ENCODE peak calls at places on chromosomes 12 and 14, in nine cellular contexts. One of them, this sample, is unnamed.

GRCh38 chr12:116558280-116559079 is 701 bp upstream of the MAP1LC3B2 start:
- DNase-seq in iPS DF 6.9: no peak
- DNase-seq in cardiac muscle cell: no peak
- DNase-seq in Panc1: no peak
- DNase-seq in heart left ventricle: no peak
- DNase-seq in CD4-positive, CD25-positive, alpha-beta regulatory T cell: no peak
- DNase-seq in left ventricle myocardium inferior: no peak
- DNase-seq in HCT116: no peak
- DNase-seq in IMR-90: no peak
- DNase-seq in this sample: no peak

GRCh38 chr12:69136931-69137613 is 102.3 kb upstream of the CPSF6 start:
- DNase-seq in iPS DF 6.9: no peak
- DNase-seq in cardiac muscle cell: no peak
- DNase-seq in Panc1: no peak
- DNase-seq in heart left ventricle: no peak
- DNase-seq in CD4-positive, CD25-positive, alpha-beta regulatory T cell: no peak
- DNase-seq in left ventricle myocardium inferior: no peak
- DNase-seq in HCT116: no peak
- DNase-seq in IMR-90: no peak
- DNase-seq in this sample: no peak

GRCh38 chr12:108299516-108299915 is 39.6 kb downstream of the CMKLR1 start:
- DNase-seq in iPS DF 6.9: no peak
- DNase-seq in cardiac muscle cell: no peak
- DNase-seq in Panc1: no peak
- DNase-seq in heart left ventricle: no peak
- DNase-seq in CD4-positive, CD25-positive, alpha-beta regulatory T cell: no peak
- DNase-seq in left ventricle myocardium inferior: no peak
- DNase-seq in HCT116: no peak
- DNase-seq in IMR-90: no peak
- DNase-seq in this sample: no peak

GRCh38 chr12:94714378-94714777 is 64.0 kb upstream of the TMCC3 start:
- DNase-seq in iPS DF 6.9: no peak
- DNase-seq in cardiac muscle cell: peak; percentile 32
- DNase-seq in Panc1: no peak
- DNase-seq in heart left ventricle: no peak
- DNase-seq in CD4-positive, CD25-positive, alpha-beta regulatory T cell: no peak
- DNase-seq in left ventricle myocardium inferior: no peak
- DNase-seq in HCT116: no peak
- DNase-seq in IMR-90: peak; percentile 34
- DNase-seq in this sample: no peak

GRCh38 chr14:69854598-69854997 is 24.6 kb upstream of the SMOC1 start:
- DNase-seq in iPS DF 6.9: no peak
- DNase-seq in cardiac muscle cell: no peak
- DNase-seq in Panc1: no peak
- DNase-seq in heart left ventricle: no peak
- DNase-seq in CD4-positive, CD25-positive, alpha-beta regulatory T cell: no peak
- DNase-seq in left ventricle myocardium inferior: no peak
- DNase-seq in HCT116: no peak
- DNase-seq in IMR-90: no peak
- DNase-seq in this sample: no peak

GRCh38 chr12:53174881-53175491 is 5.5 kb upstream of the ZNF740 start:
- DNase-seq in iPS DF 6.9: peak; percentile 88
- DNase-seq in cardiac muscle cell: peak; percentile 59
- DNase-seq in Panc1: no peak
- DNase-seq in heart left ventricle: no peak
- DNase-seq in CD4-positive, CD25-positive, alpha-beta regulatory T cell: no peak
- DNase-seq in left ventricle myocardium inferior: no peak
- DNase-seq in HCT116: no peak
- DNase-seq in IMR-90: peak; percentile 42
- DNase-seq in this sample: no peak

GRCh38 chr12:110222027-110222426 is 59.0 kb upstream of the ATP2A2 start:
- DNase-seq in iPS DF 6.9: no peak
- DNase-seq in cardiac muscle cell: no peak
- DNase-seq in Panc1: no peak
- DNase-seq in heart left ventricle: no peak
- DNase-seq in CD4-positive, CD25-positive, alpha-beta regulatory T cell: no peak
- DNase-seq in left ventricle myocardium inferior: no peak
- DNase-seq in HCT116: no peak
- DNase-seq in IMR-90: no peak
- DNase-seq in this sample: no peak

GRCh38 chr12:68140576-68140975 is 19.0 kb downstream of the IFNG start:
- DNase-seq in iPS DF 6.9: no peak
- DNase-seq in cardiac muscle cell: no peak
- DNase-seq in Panc1: no peak
- DNase-seq in heart left ventricle: no peak
- DNase-seq in CD4-positive, CD25-positive, alpha-beta regulatory T cell: no peak
- DNase-seq in left ventricle myocardium inferior: no peak
- DNase-seq in HCT116: no peak
- DNase-seq in IMR-90: no peak
- DNase-seq in this sample: no peak

GRCh38 chr12:54716284-54716683 is 68.1 kb upstream of the DCD start:
- DNase-seq in iPS DF 6.9: no peak
- DNase-seq in cardiac muscle cell: peak; percentile 1
- DNase-seq in Panc1: no peak
- DNase-seq in heart left ventricle: no peak
- DNase-seq in CD4-positive, CD25-positive, alpha-beta regulatory T cell: no peak
- DNase-seq in left ventricle myocardium inferior: no peak
- DNase-seq in HCT116: no peak
- DNase-seq in IMR-90: no peak
- DNase-seq in this sample: no peak

GRCh38 chr14:37816743-37817295 is 221.4 kb downstream of the TTC6 start:
- DNase-seq in iPS DF 6.9: no peak
- DNase-seq in cardiac muscle cell: no peak
- DNase-seq in Panc1: no peak
- DNase-seq in heart left ventricle: no peak
- DNase-seq in CD4-positive, CD25-positive, alpha-beta regulatory T cell: no peak
- DNase-seq in left ventricle myocardium inferior: no peak
- DNase-seq in HCT116: no peak
- DNase-seq in IMR-90: no peak
- DNase-seq in this sample: no peak

GRCh38 chr12:48350249-48351021 is at the start of gene ZNF641:
- DNase-seq in iPS DF 6.9: peak; percentile 43
- DNase-seq in cardiac muscle cell: peak; percentile 89
- DNase-seq in Panc1: no peak
- DNase-seq in heart left ventricle: peak; percentile 91
- DNase-seq in CD4-positive, CD25-positive, alpha-beta regulatory T cell: peak; percentile 79
- DNase-seq in left ventricle myocardium inferior: peak; percentile 88
- DNase-seq in HCT116: no peak
- DNase-seq in IMR-90: peak; percentile 48
- DNase-seq in this sample: peak; percentile 64

GRCh38 chr12:116529048-116529447 is 30.1 kb upstream of the MAP1LC3B2 start:
- DNase-seq in iPS DF 6.9: no peak
- DNase-seq in cardiac muscle cell: peak; percentile 65
- DNase-seq in Panc1: no peak
- DNase-seq in heart left ventricle: no peak
- DNase-seq in CD4-positive, CD25-positive, alpha-beta regulatory T cell: no peak
- DNase-seq in left ventricle myocardium inferior: no peak
- DNase-seq in HCT116: no peak
- DNase-seq in IMR-90: peak; percentile 59
- DNase-seq in this sample: no peak

GRCh38 chr14:105540811-105541210 is 14.4 kb downstream of the TMEM121 start:
- DNase-seq in iPS DF 6.9: no peak
- DNase-seq in cardiac muscle cell: no peak
- DNase-seq in Panc1: no peak
- DNase-seq in heart left ventricle: no peak
- DNase-seq in CD4-positive, CD25-positive, alpha-beta regulatory T cell: no peak
- DNase-seq in left ventricle myocardium inferior: no peak
- DNase-seq in HCT116: no peak
- DNase-seq in IMR-90: no peak
- DNase-seq in this sample: no peak

DNA sequence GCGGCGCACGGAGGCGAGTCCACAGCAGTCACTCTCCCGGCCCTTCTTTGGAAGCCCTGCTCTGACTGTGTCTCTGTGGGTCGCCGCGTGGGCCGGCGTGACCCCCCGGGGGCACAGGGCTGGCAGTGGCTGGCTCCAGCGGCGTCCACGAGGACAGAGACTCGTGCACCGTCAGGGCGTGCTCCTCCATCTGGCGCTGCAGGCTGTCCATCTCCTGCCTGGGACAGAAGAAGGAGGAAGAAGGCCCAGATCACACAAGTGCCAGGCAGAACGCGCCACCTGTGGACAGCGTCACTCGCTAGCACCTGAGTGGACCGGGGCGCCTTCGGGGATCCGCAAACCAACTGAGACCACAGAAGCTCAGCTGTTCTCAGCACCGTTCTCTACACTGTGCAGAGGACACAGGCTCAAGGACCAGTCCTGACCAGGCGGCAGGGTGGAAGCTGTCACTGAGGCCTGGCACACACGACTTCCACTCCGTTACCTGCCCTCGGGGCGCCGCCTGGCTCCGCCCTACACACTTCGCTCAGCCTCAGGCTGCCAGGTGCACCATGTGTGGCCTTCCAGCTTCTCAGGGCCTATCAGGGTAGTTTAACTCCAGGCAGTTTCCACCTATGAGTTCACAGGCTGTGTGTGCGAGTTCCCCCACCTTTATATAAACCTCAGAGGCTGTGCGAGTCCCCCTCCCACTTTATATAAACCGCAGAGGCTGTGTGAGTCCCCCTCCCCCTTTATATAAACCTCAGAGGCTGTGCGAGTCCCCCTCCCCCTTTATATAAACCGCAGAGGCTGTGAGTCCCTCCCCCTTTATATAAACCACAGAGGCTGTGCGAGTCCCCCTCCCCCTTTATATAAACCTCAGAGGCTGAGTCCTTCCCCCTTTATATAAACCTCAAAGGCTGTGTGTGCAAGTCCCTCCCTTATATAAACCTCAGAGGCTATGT is 11.7 kb upstream of the ANKLE2 start:
- DNase-seq in iPS DF 6.9: no peak
- DNase-seq in cardiac muscle cell: no peak
- DNase-seq in Panc1: no peak
- DNase-seq in heart left ventricle: no peak
- DNase-seq in CD4-positive, CD25-positive, alpha-beta regulatory T cell: no peak
- DNase-seq in left ventricle myocardium inferior: no peak
- DNase-seq in HCT116: no peak
- DNase-seq in IMR-90: no peak
- DNase-seq in this sample: no peak
- H3K4me1 ChIP-seq in iPS DF 6.9: no peaks in the 10 kb centered on the region
- H3K4me1 ChIP-seq in cardiac muscle cell: no peaks in the 10 kb centered on the region
- H3K4me1 ChIP-seq in Panc1: no peaks in the 10 kb centered on the region
- H3K4me1 ChIP-seq in heart left ventricle: peaks cover 23% of the 10 kb centered on the region
- H3K4me1 ChIP-seq in CD4-positive, CD25-positive, alpha-beta regulatory T cell: peaks cover 14% of the 10 kb centered on the region
- H3K4me1 ChIP-seq in left ventricle myocardium inferior: peaks cover 32% of the 10 kb centered on the region
- H3K4me1 ChIP-seq in HCT116: peaks cover 3% of the 10 kb centered on the region
- H3K4me1 ChIP-seq in IMR-90: no peaks in the 10 kb centered on the region
- H3K4me1 ChIP-seq in this sample: no peaks in the 10 kb centered on the region

DNA sequence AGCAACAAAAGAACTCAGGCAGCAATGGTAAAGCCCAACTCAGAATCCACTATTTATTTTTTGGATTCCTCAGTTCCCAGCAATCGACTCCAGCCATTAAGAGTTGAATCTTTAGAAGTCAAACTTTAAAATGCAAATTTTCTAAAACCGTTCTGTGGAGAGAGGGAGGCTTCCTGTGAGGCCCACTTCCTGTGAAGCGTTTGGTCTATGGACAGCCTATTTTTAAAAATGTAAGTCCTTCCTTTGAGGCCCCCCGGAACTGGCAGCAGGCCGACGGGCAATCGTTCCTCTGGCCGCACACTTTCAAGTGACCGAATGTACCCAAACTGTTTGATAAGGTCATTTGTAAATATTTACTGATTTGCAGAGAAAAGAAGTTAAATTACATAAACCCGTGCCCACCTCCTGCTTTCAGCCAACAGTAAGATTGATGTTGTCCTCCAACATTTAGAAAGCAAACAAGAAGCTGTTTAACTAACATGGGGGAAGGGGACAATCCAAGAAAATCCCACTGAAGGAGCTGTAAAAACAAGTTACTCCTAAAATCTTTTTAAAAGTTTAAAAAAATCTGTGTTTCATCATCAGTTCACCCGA is 65.6 kb downstream of the FOXN3 start:
- DNase-seq in iPS DF 6.9: no peak
- DNase-seq in cardiac muscle cell: peak; percentile 62
- DNase-seq in Panc1: no peak
- DNase-seq in heart left ventricle: no peak
- DNase-seq in CD4-positive, CD25-positive, alpha-beta regulatory T cell: peak; percentile 18
- DNase-seq in left ventricle myocardium inferior: no peak
- DNase-seq in HCT116: no peak
- DNase-seq in IMR-90: peak; percentile 42
- DNase-seq in this sample: peak; percentile 87
- H3K4me3 ChIP-seq in iPS DF 6.9: no peak overlapping the region
- H3K4me3 ChIP-seq in cardiac muscle cell: no peak overlapping the region
- H3K4me3 ChIP-seq in Panc1: no peak overlapping the region
- H3K4me3 ChIP-seq in heart left ventricle: no peak overlapping the region
- H3K4me3 ChIP-seq in CD4-positive, CD25-positive, alpha-beta regulatory T cell: peak overlapping the region; percentile 78
- H3K4me3 ChIP-seq in left ventricle myocardium inferior: peak overlapping the region; percentile 17
- H3K4me3 ChIP-seq in HCT116: no peak overlapping the region
- H3K4me3 ChIP-seq in IMR-90: no peak overlapping the region
- H3K4me3 ChIP-seq in this sample: no peak overlapping the region

GRCh38 chr12:57614178-57614947 is 3.1 kb downstream of the ARHGEF25 start:
- DNase-seq in iPS DF 6.9: no peak
- DNase-seq in cardiac muscle cell: no peak
- DNase-seq in Panc1: no peak
- DNase-seq in heart left ventricle: no peak
- DNase-seq in CD4-positive, CD25-positive, alpha-beta regulatory T cell: no peak
- DNase-seq in left ventricle myocardium inferior: peak; percentile 47
- DNase-seq in HCT116: peak; percentile 21
- DNase-seq in IMR-90: peak; percentile 15
- DNase-seq in this sample: peak; percentile 64

GRCh38 chr12:57615637-57616036 is 4.4 kb downstream of the ARHGEF25 start:
- DNase-seq in iPS DF 6.9: no peak
- DNase-seq in cardiac muscle cell: no peak
- DNase-seq in Panc1: no peak
- DNase-seq in heart left ventricle: no peak
- DNase-seq in CD4-positive, CD25-positive, alpha-beta regulatory T cell: no peak
- DNase-seq in left ventricle myocardium inferior: no peak
- DNase-seq in HCT116: no peak
- DNase-seq in IMR-90: no peak
- DNase-seq in this sample: no peak

GRCh38 chr12:57616383-57617101 is 5.3 kb downstream of the ARHGEF25 start:
- DNase-seq in iPS DF 6.9: no peak
- DNase-seq in cardiac muscle cell: peak; percentile 55
- DNase-seq in Panc1: no peak
- DNase-seq in heart left ventricle: no peak
- DNase-seq in CD4-positive, CD25-positive, alpha-beta regulatory T cell: no peak
- DNase-seq in left ventricle myocardium inferior: no peak
- DNase-seq in HCT116: no peak
- DNase-seq in IMR-90: peak; percentile 62
- DNase-seq in this sample: no peak

GRCh38 chr12:57613427-57614109 is 2.3 kb downstream of the ARHGEF25 start:
- DNase-seq in iPS DF 6.9: no peak
- DNase-seq in cardiac muscle cell: no peak
- DNase-seq in Panc1: no peak
- DNase-seq in heart left ventricle: no peak
- DNase-seq in CD4-positive, CD25-positive, alpha-beta regulatory T cell: no peak
- DNase-seq in left ventricle myocardium inferior: no peak
- DNase-seq in HCT116: no peak
- DNase-seq in IMR-90: no peak
- DNase-seq in this sample: no peak

GRCh38 chr12:57614948-57615500 is 3.8 kb downstream of the ARHGEF25 start:
- DNase-seq in iPS DF 6.9: no peak
- DNase-seq in cardiac muscle cell: no peak
- DNase-seq in Panc1: no peak
- DNase-seq in heart left ventricle: no peak
- DNase-seq in CD4-positive, CD25-positive, alpha-beta regulatory T cell: no peak
- DNase-seq in left ventricle myocardium inferior: no peak
- DNase-seq in HCT116: no peak
- DNase-seq in IMR-90: no peak
- DNase-seq in this sample: no peak
- H3K4me1 ChIP-seq in iPS DF 6.9: peaks cover 3% of the 10 kb centered on the region
- H3K4me1 ChIP-seq in cardiac muscle cell: peaks cover 4% of the 10 kb centered on the region
- H3K4me1 ChIP-seq in Panc1: peaks cover 8% of the 10 kb centered on the region
- H3K4me1 ChIP-seq in heart left ventricle: peaks cover 48% of the 10 kb centered on the region
- H3K4me1 ChIP-seq in CD4-positive, CD25-positive, alpha-beta regulatory T cell: peaks cover 29% of the 10 kb centered on the region
- H3K4me1 ChIP-seq in left ventricle myocardium inferior: peaks cover 85% of the 10 kb centered on the region
- H3K4me1 ChIP-seq in HCT116: no peaks in the 10 kb centered on the region
- H3K4me1 ChIP-seq in IMR-90: peaks cover 4% of the 10 kb centered on the region
- H3K4me1 ChIP-seq in this sample: peaks cover 4% of the 10 kb centered on the region

GRCh38 chr14:68788275-68789001 is 4.4 kb downstream of the ZFP36L1 start:
- DNase-seq in iPS DF 6.9: no peak
- DNase-seq in cardiac muscle cell: no peak
- DNase-seq in Panc1: no peak
- DNase-seq in heart left ventricle: no peak
- DNase-seq in CD4-positive, CD25-positive, alpha-beta regulatory T cell: no peak
- DNase-seq in left ventricle myocardium inferior: no peak
- DNase-seq in HCT116: no peak
- DNase-seq in IMR-90: no peak
- DNase-seq in this sample: no peak
- H3K4me3 ChIP-seq in iPS DF 6.9: no peak overlapping the region
- H3K4me3 ChIP-seq in cardiac muscle cell: peak overlapping the region; percentile 77
- H3K4me3 ChIP-seq in Panc1: no peak overlapping the region
- H3K4me3 ChIP-seq in heart left ventricle: peak overlapping the region; percentile 60
- H3K4me3 ChIP-seq in CD4-positive, CD25-positive, alpha-beta regulatory T cell: peak overlapping the region; percentile 99
- H3K4me3 ChIP-seq in left ventricle myocardium inferior: peak overlapping the region; percentile 96
- H3K4me3 ChIP-seq in HCT116: no peak overlapping the region
- H3K4me3 ChIP-seq in IMR-90: peak overlapping the region; percentile 97
- H3K4me3 ChIP-seq in this sample: no peak overlapping the region

This sample was measured in HAP-1.